ENCODE peak calls at places on chromosomes 4 and X, in four cellular contexts. One of them, this sample, is unnamed.

GRCh38 chr4:68250151-68250930 is 4.8 kb upstream of the TMPRSS11B start:
- DNase-seq in hepatocyte: no peak
- DNase-seq in AG09309: no peak
- DNase-seq in AG04450: no peak
- DNase-seq in this sample: no peak

GRCh38 chr4:68871772-68872441 is 56.1 kb downstream of the UGT2B10 start:
- DNase-seq in AG04450: no peak
- DNase-seq in hepatocyte: peak; percentile 11
- DNase-seq in AG09309: no peak
- DNase-seq in this sample: no peak

GRCh38 chr4:170589597-170590191 is 499.9 kb upstream of the AADAT start:
- DNase-seq in AG09309: no peak
- DNase-seq in AG04450: no peak
- DNase-seq in hepatocyte: peak; percentile 60
- DNase-seq in this sample: no peak

GRCh38 chr4:85500110-85500867 is 25.3 kb downstream of the ARHGAP24 start:
- DNase-seq in hepatocyte: no peak
- DNase-seq in AG09309: no peak
- DNase-seq in AG04450: no peak
- DNase-seq in this sample: no peak

GRCh38 chr4:924107-925096 is 7.7 kb downstream of the GAK start:
- DNase-seq in hepatocyte: no peak
- DNase-seq in AG09309: no peak
- DNase-seq in AG04450: no peak
- DNase-seq in this sample: no peak

GRCh38 chr4:119020158-119020557 is 115.5 kb upstream of the MYOZ2 start:
- DNase-seq in hepatocyte: peak; percentile 14
- DNase-seq in AG09309: no peak
- DNase-seq in AG04450: no peak
- DNase-seq in this sample: no peak

GRCh38 chr4:147096667-147097604 is 151.3 kb upstream of the TTC29 start:
- DNase-seq in hepatocyte: peak; percentile 61
- DNase-seq in AG04450: peak; percentile 15
- DNase-seq in AG09309: peak; percentile 51
- DNase-seq in this sample: no peak

GRCh38 chr4:140876597-140877364 is 120.6 kb upstream of the TBC1D9 start:
- DNase-seq in AG09309: peak; percentile 20
- DNase-seq in hepatocyte: no peak
- DNase-seq in AG04450: peak; percentile 13
- DNase-seq in this sample: no peak

GRCh38 chr4:4606321-4606720 is 64.5 kb upstream of the STX18 start:
- DNase-seq in hepatocyte: no peak
- DNase-seq in AG09309: no peak
- DNase-seq in AG04450: no peak
- DNase-seq in this sample: no peak

GRCh38 chrX:18565727-18566126 is 106.2 kb downstream of the RS1 start:
- DNase-seq in hepatocyte: no peak
- DNase-seq in AG09309: no peak
- DNase-seq in AG04450: no peak
- DNase-seq in this sample: no peak

GRCh38 chr4:186188107-186188506 is 3.3 kb upstream of the CYP4V2 start:
- DNase-seq in AG04450: no peak
- DNase-seq in hepatocyte: no peak
- DNase-seq in AG09309: no peak
- DNase-seq in this sample: no peak

GRCh38 chr4:186189656-186190055 is 1.7 kb upstream of the CYP4V2 start:
- DNase-seq in hepatocyte: peak; percentile 2
- DNase-seq in AG09309: no peak
- DNase-seq in AG04450: no peak
- DNase-seq in this sample: no peak

GRCh38 chr4:186192068-186192751 is 843 bp downstream of the CYP4V2 start:
- DNase-seq in hepatocyte: peak; percentile 37
- DNase-seq in AG04450: no peak
- DNase-seq in AG09309: no peak
- DNase-seq in this sample: peak; percentile 14

GRCh38 chr4:186191266-186192067 is at the start of gene CYP4V2:
- DNase-seq in AG09309: peak; percentile 38
- DNase-seq in AG04450: peak; percentile 26
- DNase-seq in hepatocyte: peak; percentile 88
- DNase-seq in this sample: peak; percentile 76

DNA sequence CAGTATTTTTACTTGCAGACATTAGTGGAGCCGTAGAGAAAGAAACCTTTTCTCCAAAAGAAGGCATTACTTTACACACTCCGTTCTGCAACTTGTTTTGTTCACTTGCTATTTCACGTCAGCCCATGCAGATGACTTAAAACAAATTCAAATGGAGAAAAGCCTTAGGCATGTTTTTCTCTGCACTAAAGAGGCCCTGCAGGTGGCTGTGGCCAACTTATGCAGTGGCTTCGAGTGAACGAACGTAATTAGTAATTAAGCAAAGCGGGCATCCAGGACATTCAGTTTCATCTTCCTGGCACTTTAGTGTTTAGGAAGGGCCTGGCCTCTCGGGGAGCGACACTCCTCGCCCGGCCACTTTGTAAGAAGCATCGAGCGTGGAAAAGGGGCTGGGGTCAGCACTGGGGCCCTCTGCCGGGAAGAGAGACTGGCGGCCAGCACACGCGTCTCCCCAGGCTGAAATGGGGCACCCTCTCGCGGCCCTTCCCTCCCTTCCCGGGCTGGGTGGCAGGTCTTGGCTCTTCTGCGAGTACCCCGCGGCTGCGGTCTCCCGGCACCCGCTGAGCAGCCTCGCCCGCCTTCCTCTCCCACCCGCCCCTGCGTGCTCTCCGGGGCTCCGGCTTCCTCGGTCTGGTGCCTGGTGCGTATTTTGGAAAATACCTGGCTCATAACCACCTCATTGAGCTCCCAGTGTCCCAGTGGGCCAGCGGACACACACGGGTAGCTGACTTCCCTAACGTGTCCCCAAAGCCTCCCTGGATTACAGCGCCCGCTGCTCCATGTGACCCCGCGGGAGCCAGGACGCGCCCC is 706 bp upstream of the CYP4V2 start:
- DNase-seq in AG09309: no peak
- DNase-seq in AG04450: no peak
- DNase-seq in hepatocyte: peak; percentile 63
- DNase-seq in this sample: peak; percentile 40
- TF ChIP-seq CTCF in AG09309: peak; percentile 17
- TF ChIP-seq CTCF in AG04450: peak; percentile 1
- TF ChIP-seq CTCF in hepatocyte: no peak
- TF ChIP-seq CTCF in this sample: no peak

GRCh38 chrX:102902355-102902754 is 34.7 kb upstream of the RAB40AL start:
- DNase-seq in AG09309: no peak
- DNase-seq in AG04450: no peak
- DNase-seq in hepatocyte: no peak
- DNase-seq in this sample: no peak

GRCh38 chrX:102899940-102900916 is 36.8 kb upstream of the RAB40AL start:
- DNase-seq in AG09309: peak; percentile 45
- DNase-seq in AG04450: peak; percentile 26
- DNase-seq in hepatocyte: peak; percentile 75
- DNase-seq in this sample: peak; percentile 66
- TF ChIP-seq CTCF in AG09309: peak; percentile 76
- TF ChIP-seq CTCF in AG04450: peak; percentile 64
- TF ChIP-seq CTCF in hepatocyte: peak; percentile 57
- TF ChIP-seq CTCF in this sample: peak; percentile 58

GRCh38 chrX:371907-372306 is 14.8 kb downstream of the PPP2R3B start:
- DNase-seq in AG04450: no peak
- DNase-seq in AG09309: no peak
- DNase-seq in hepatocyte: no peak
- DNase-seq in this sample: no peak

GRCh38 chrX:374566-374965 is 12.1 kb downstream of the PPP2R3B start:
- DNase-seq in hepatocyte: no peak
- DNase-seq in AG09309: no peak
- DNase-seq in AG04450: no peak
- DNase-seq in this sample: no peak

GRCh38 chrX:375181-376036 is 11.3 kb downstream of the PPP2R3B start:
- DNase-seq in AG04450: no peak
- DNase-seq in AG09309: no peak
- DNase-seq in hepatocyte: no peak
- DNase-seq in this sample: no peak

GRCh38 chrX:372856-373640 is 13.7 kb downstream of the PPP2R3B start:
- DNase-seq in AG09309: no peak
- DNase-seq in AG04450: peak; percentile 15
- DNase-seq in hepatocyte: no peak
- DNase-seq in this sample: no peak

DNA sequence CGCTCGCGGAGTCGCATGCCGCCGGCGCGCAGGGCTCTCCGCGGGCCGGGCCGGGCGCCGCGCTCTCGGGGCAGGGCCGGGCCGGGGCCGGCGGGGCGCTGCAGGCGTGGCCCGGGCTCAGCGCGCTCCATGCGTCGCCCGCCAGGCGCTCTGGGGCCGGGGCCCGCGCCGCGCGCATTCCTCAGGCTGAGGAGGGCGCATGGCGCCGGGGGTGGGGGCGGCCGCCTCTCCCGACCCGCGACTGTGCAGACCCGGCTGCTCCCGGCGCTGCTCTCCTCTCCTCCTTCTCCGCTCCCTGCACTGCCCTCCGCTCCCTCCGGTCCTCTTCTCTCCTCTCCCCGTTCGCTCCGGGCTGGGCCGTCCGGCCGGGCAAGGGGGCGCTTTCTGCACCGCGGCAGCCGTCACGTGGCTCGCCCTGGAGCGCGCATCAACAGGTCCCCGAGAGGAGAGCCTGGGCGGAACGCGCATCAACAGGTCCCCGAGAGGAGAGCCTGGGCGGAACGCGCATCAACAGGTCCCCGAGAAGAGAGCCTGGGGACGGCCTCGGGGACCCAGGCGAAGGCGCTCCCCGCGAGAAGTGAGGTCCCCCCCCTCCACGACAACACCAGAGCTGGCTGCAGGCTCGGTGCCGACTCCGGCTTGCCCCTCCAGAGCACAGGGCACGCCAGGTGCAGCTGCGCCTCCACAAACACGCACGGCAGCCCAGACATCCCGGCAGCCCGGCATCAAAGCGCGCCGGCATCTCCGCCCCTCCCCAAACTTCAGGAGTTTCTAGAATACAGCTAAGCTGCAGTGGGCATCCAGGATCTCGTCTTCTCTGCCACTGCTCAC is 12.9 kb downstream of the PPP2R3B start:
- DNase-seq in AG09309: no peak
- DNase-seq in AG04450: no peak
- DNase-seq in hepatocyte: peak; percentile 58
- DNase-seq in this sample: no peak
- TF ChIP-seq CTCF in AG09309: no peak
- TF ChIP-seq CTCF in AG04450: no peak
- TF ChIP-seq CTCF in hepatocyte: no peak
- TF ChIP-seq CTCF in this sample: no peak

GRCh38 chr4:8353912-8354453 is 84.4 kb downstream of the HTRA3 start:
- DNase-seq in AG09309: no peak
- DNase-seq in AG04450: peak; percentile 18
- DNase-seq in hepatocyte: no peak
- DNase-seq in this sample: no peak

GRCh38 chr4:8351931-8352367 is 82.4 kb downstream of the HTRA3 start:
- DNase-seq in hepatocyte: no peak
- DNase-seq in AG04450: peak; percentile 20
- DNase-seq in AG09309: no peak
- DNase-seq in this sample: peak; percentile 1

GRCh38 chr4:8350841-8351461 is 81.4 kb downstream of the HTRA3 start:
- DNase-seq in hepatocyte: no peak
- DNase-seq in AG04450: no peak
- DNase-seq in AG09309: no peak
- DNase-seq in this sample: no peak

GRCh38 chr4:8352368-8353157 is 83.0 kb downstream of the HTRA3 start:
- DNase-seq in AG09309: no peak
- DNase-seq in AG04450: no peak
- DNase-seq in hepatocyte: no peak
- DNase-seq in this sample: no peak

GRCh38 chr4:8353158-8353495 is 83.6 kb downstream of the HTRA3 start:
- DNase-seq in hepatocyte: no peak
- DNase-seq in AG09309: no peak
- DNase-seq in AG04450: no peak
- DNase-seq in this sample: no peak
- TF ChIP-seq CTCF in hepatocyte: no peak
- TF ChIP-seq CTCF in AG09309: no peak
- TF ChIP-seq CTCF in AG04450: no peak
- TF ChIP-seq CTCF in this sample: no peak

DNA sequence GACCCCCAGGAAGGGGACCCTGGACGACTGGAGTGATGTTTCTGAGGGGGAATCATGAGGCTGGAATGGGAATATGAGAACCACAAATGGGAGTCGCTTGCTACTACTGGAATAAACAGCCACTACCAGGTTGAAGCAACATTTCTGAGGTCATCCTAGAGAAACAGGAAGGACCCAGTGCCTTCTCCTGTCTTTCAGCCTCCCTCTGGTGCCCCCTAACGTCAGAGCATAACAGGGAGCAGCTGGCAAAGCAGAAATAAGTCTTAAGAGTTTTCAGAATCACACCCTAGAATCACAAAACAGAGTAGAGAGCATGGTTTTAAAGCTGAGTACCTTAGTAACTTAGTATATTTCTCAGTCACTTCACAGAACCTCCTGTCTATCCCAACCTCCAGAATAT is 347.8 kb upstream of the PITX2 start:
- DNase-seq in AG09309: no peak
- DNase-seq in hepatocyte: peak; percentile 70
- DNase-seq in AG04450: peak; percentile 4
- DNase-seq in this sample: no peak
- TF ChIP-seq CTCF in AG09309: peak; percentile 71
- TF ChIP-seq CTCF in hepatocyte: peak; percentile 49
- TF ChIP-seq CTCF in AG04450: peak; percentile 65
- TF ChIP-seq CTCF in this sample: no peak

GRCh38 chr4:8792491-8792890 is 79.1 kb downstream of the HMX1 start:
- DNase-seq in hepatocyte: no peak
- DNase-seq in AG04450: no peak
- DNase-seq in AG09309: no peak
- DNase-seq in this sample: no peak

GRCh38 chr4:8794491-8794890 is 77.1 kb downstream of the HMX1 start:
- DNase-seq in AG04450: no peak
- DNase-seq in hepatocyte: no peak
- DNase-seq in AG09309: no peak
- DNase-seq in this sample: no peak

GRCh38 chr4:8793571-8794160 is 78.0 kb downstream of the HMX1 start:
- DNase-seq in AG09309: no peak
- DNase-seq in hepatocyte: no peak
- DNase-seq in AG04450: no peak
- DNase-seq in this sample: no peak

GRCh38 chr4:8790749-8791148 is 80.9 kb downstream of the HMX1 start:
- DNase-seq in hepatocyte: no peak
- DNase-seq in AG04450: no peak
- DNase-seq in AG09309: no peak
- DNase-seq in this sample: no peak

GRCh38 chr4:8791609-8792008 is 80.0 kb downstream of the HMX1 start:
- DNase-seq in AG04450: no peak
- DNase-seq in AG09309: no peak
- DNase-seq in hepatocyte: no peak
- DNase-seq in this sample: no peak
- TF ChIP-seq CTCF in AG04450: no peak
- TF ChIP-seq CTCF in AG09309: no peak
- TF ChIP-seq CTCF in hepatocyte: no peak
- TF ChIP-seq CTCF in this sample: no peak

DNA sequence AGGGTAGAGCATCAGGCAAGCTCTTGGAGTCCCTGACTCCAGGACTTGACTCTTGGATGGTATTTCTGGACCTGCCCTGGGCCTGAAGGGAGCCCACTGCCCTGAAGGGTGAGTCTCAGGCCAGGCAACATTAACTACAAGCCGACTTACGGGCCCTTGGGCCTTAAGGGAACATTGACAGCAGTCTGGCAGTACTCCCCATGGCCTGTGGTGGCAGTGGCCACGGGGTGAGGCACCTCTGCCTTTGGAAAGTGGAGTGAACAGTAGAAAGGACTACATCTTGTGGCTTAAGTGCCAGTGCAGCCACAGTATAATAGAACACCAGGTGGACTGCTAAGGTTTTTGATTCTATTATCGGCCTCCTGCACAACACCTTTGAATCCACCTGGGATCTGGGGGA is 36.3 kb downstream of the SH3BGRL start:
- DNase-seq in hepatocyte: no peak
- DNase-seq in AG04450: no peak
- DNase-seq in AG09309: no peak
- DNase-seq in this sample: no peak
- TF ChIP-seq CTCF in hepatocyte: no peak
- TF ChIP-seq CTCF in AG04450: no peak
- TF ChIP-seq CTCF in AG09309: no peak
- TF ChIP-seq CTCF in this sample: no peak